ENCODE peak calls at places on chromosomes 13 and 19, in eight cellular contexts. One of them, this sample, is unnamed.

GRCh38 chr19:45049073-45049736 is 10.4 kb downstream of the CLASRP start:
- DNase-seq in activated CD8-positive, alpha-beta memory T cell treated with anti-CD3 and anti-CD28 coated beads for 4 hours: no peak
- DNase-seq in HS-27A: no peak
- DNase-seq in stimulated activated CD8-positive, alpha-beta memory T cell treated with anti-CD3 and anti-CD28 coated beads, Interleukin-7, amount 100 ng/mL, for 4 hours: no peak
- DNase-seq in bronchial epithelial cell: peak; percentile 48
- DNase-seq in COR-L47: no peak
- DNase-seq in fibroblast of lung: no peak
- DNase-seq in Kasumi-1: no peak
- DNase-seq in this sample: no peak

GRCh38 chr13:50713849-50714248 is 129.6 kb downstream of the DLEU7 start:
- DNase-seq in activated CD8-positive, alpha-beta memory T cell treated with anti-CD3 and anti-CD28 coated beads for 4 hours: peak; percentile 4
- DNase-seq in HS-27A: no peak
- DNase-seq in stimulated activated CD8-positive, alpha-beta memory T cell treated with anti-CD3 and anti-CD28 coated beads, Interleukin-7, amount 100 ng/mL, for 4 hours: peak; percentile 5
- DNase-seq in bronchial epithelial cell: peak; percentile 69
- DNase-seq in COR-L47: no peak
- DNase-seq in fibroblast of lung: peak; percentile 98
- DNase-seq in Kasumi-1: peak; percentile 96
- DNase-seq in this sample: no peak

GRCh38 chr13:27374126-27374613 is 50.2 kb upstream of the GTF3A start:
- DNase-seq in activated CD8-positive, alpha-beta memory T cell treated with anti-CD3 and anti-CD28 coated beads for 4 hours: no peak
- DNase-seq in HS-27A: no peak
- DNase-seq in stimulated activated CD8-positive, alpha-beta memory T cell treated with anti-CD3 and anti-CD28 coated beads, Interleukin-7, amount 100 ng/mL, for 4 hours: no peak
- DNase-seq in bronchial epithelial cell: no peak
- DNase-seq in COR-L47: no peak
- DNase-seq in fibroblast of lung: no peak
- DNase-seq in Kasumi-1: no peak
- DNase-seq in this sample: no peak

GRCh38 chr13:74191036-74191809 is 57.0 kb upstream of the KLF12 start:
- DNase-seq in activated CD8-positive, alpha-beta memory T cell treated with anti-CD3 and anti-CD28 coated beads for 4 hours: no peak
- DNase-seq in HS-27A: no peak
- DNase-seq in stimulated activated CD8-positive, alpha-beta memory T cell treated with anti-CD3 and anti-CD28 coated beads, Interleukin-7, amount 100 ng/mL, for 4 hours: no peak
- DNase-seq in bronchial epithelial cell: peak; percentile 14
- DNase-seq in COR-L47: no peak
- DNase-seq in fibroblast of lung: peak; percentile 44
- DNase-seq in Kasumi-1: no peak
- DNase-seq in this sample: no peak

GRCh38 chr19:34505321-34506025 is 23.9 kb downstream of the WTIP start:
- DNase-seq in activated CD8-positive, alpha-beta memory T cell treated with anti-CD3 and anti-CD28 coated beads for 4 hours: no peak
- DNase-seq in HS-27A: no peak
- DNase-seq in stimulated activated CD8-positive, alpha-beta memory T cell treated with anti-CD3 and anti-CD28 coated beads, Interleukin-7, amount 100 ng/mL, for 4 hours: no peak
- DNase-seq in bronchial epithelial cell: no peak
- DNase-seq in COR-L47: no peak
- DNase-seq in fibroblast of lung: no peak
- DNase-seq in Kasumi-1: no peak
- DNase-seq in this sample: no peak

GRCh38 chr19:13846533-13847032 is 30.4 kb upstream of the NANOS3 start:
- DNase-seq in activated CD8-positive, alpha-beta memory T cell treated with anti-CD3 and anti-CD28 coated beads for 4 hours: peak; percentile 91
- DNase-seq in HS-27A: no peak
- DNase-seq in stimulated activated CD8-positive, alpha-beta memory T cell treated with anti-CD3 and anti-CD28 coated beads, Interleukin-7, amount 100 ng/mL, for 4 hours: peak; percentile 87
- DNase-seq in bronchial epithelial cell: peak; percentile 85
- DNase-seq in COR-L47: peak; percentile 50
- DNase-seq in fibroblast of lung: peak; percentile 94
- DNase-seq in Kasumi-1: peak; percentile 77
- DNase-seq in this sample: peak; percentile 76

GRCh38 chr19:5128932-5129389 is 160.0 kb downstream of the KDM4B start:
- DNase-seq in activated CD8-positive, alpha-beta memory T cell treated with anti-CD3 and anti-CD28 coated beads for 4 hours: no peak
- DNase-seq in HS-27A: no peak
- DNase-seq in stimulated activated CD8-positive, alpha-beta memory T cell treated with anti-CD3 and anti-CD28 coated beads, Interleukin-7, amount 100 ng/mL, for 4 hours: no peak
- DNase-seq in bronchial epithelial cell: no peak
- DNase-seq in COR-L47: no peak
- DNase-seq in fibroblast of lung: peak; percentile 28
- DNase-seq in Kasumi-1: no peak
- DNase-seq in this sample: peak; percentile 45

GRCh38 chr13:31477961-31478360 is 261.4 kb upstream of the RXFP2 start:
- DNase-seq in activated CD8-positive, alpha-beta memory T cell treated with anti-CD3 and anti-CD28 coated beads for 4 hours: no peak
- DNase-seq in HS-27A: peak; percentile 40
- DNase-seq in stimulated activated CD8-positive, alpha-beta memory T cell treated with anti-CD3 and anti-CD28 coated beads, Interleukin-7, amount 100 ng/mL, for 4 hours: no peak
- DNase-seq in bronchial epithelial cell: no peak
- DNase-seq in COR-L47: no peak
- DNase-seq in fibroblast of lung: peak; percentile 74
- DNase-seq in Kasumi-1: no peak
- DNase-seq in this sample: no peak

GRCh38 chr19:47111682-47112165 is 1.9 kb downstream of the ZC3H4 start:
- DNase-seq in activated CD8-positive, alpha-beta memory T cell treated with anti-CD3 and anti-CD28 coated beads for 4 hours: no peak
- DNase-seq in HS-27A: no peak
- DNase-seq in stimulated activated CD8-positive, alpha-beta memory T cell treated with anti-CD3 and anti-CD28 coated beads, Interleukin-7, amount 100 ng/mL, for 4 hours: no peak
- DNase-seq in bronchial epithelial cell: no peak
- DNase-seq in COR-L47: no peak
- DNase-seq in fibroblast of lung: no peak
- DNase-seq in Kasumi-1: no peak
- DNase-seq in this sample: no peak

GRCh38 chr19:336067-336614 is 8.5 kb downstream of the MIER2 start:
- DNase-seq in activated CD8-positive, alpha-beta memory T cell treated with anti-CD3 and anti-CD28 coated beads for 4 hours: no peak
- DNase-seq in HS-27A: no peak
- DNase-seq in stimulated activated CD8-positive, alpha-beta memory T cell treated with anti-CD3 and anti-CD28 coated beads, Interleukin-7, amount 100 ng/mL, for 4 hours: no peak
- DNase-seq in bronchial epithelial cell: no peak
- DNase-seq in COR-L47: no peak
- DNase-seq in fibroblast of lung: no peak
- DNase-seq in Kasumi-1: no peak
- DNase-seq in this sample: peak; percentile 8

GRCh38 chr19:29535432-29535831 is 9.6 kb downstream of the VSTM2B start:
- DNase-seq in activated CD8-positive, alpha-beta memory T cell treated with anti-CD3 and anti-CD28 coated beads for 4 hours: no peak
- DNase-seq in HS-27A: no peak
- DNase-seq in stimulated activated CD8-positive, alpha-beta memory T cell treated with anti-CD3 and anti-CD28 coated beads, Interleukin-7, amount 100 ng/mL, for 4 hours: no peak
- DNase-seq in bronchial epithelial cell: no peak
- DNase-seq in COR-L47: no peak
- DNase-seq in fibroblast of lung: no peak
- DNase-seq in Kasumi-1: no peak
- DNase-seq in this sample: no peak

This sample was measured in adrenal gland.